ENCODE peak calls at places on chromosomes 1 and 21, in five cellular contexts. F, H, R, W and N are unnamed samples.

GRCh38 chr1:157034137-157034800 is 11.3 kb downstream of the ARHGEF11 start:
- DNase-seq in F (peak), H (no peak), R (no peak), W (no peak), N (peak)

GRCh38 chr1:905071-905749 is 18.5 kb upstream of the SAMD11 start:
- DNase-seq in F (no peak), H (no peak), R (no peak), W (peak), N (peak)

GRCh38 chr1:182650678-182651669 is 33.4 kb downstream of the RGS8 start:
- DNase-seq in F (no peak), H (no peak), R (no peak), W (no peak), N (no peak)

GRCh38 chr1:56401191-56401590 is 178.2 kb downstream of the PLPP3 start:
- DNase-seq in F (no peak), H (no peak), R (no peak), W (no peak), N (no peak)

GRCh38 chr1:18870325-18870865 is 10.9 kb upstream of the TAS1R2 start:
- DNase-seq in F (no peak), H (no peak), R (no peak), W (no peak), N (no peak)

GRCh38 chr21:36075171-36075570 is 5.3 kb downstream of the CBR1 start:
- DNase-seq in F (no peak), H (no peak), R (no peak), W (no peak), N (no peak)

GRCh38 chr21:34923202-34923601 is 125.9 kb downstream of the RUNX1 start:
- DNase-seq in F (no peak), H (no peak), R (no peak), W (no peak), N (no peak)

GRCh38 chr1:18913065-18913502 is 10.7 kb upstream of the ALDH4A1 start:
- DNase-seq in F (peak), H (no peak), R (peak), W (peak), N (peak)

GRCh38 chr1:25642710-25643109 is 26.1 kb downstream of the MAN1C1 start:
- DNase-seq in F (no peak), H (peak), R (no peak), W (peak), N (no peak)

GRCh38 chr1:224726783-224727182 is 110.7 kb downstream of the CNIH3 start:
- DNase-seq in F (no peak), H (no peak), R (peak), W (no peak), N (no peak)

GRCh38 chr1:158901623-158902022 is 29.7 kb upstream of the PYHIN1 start:
- DNase-seq in F (no peak), H (no peak), R (no peak), W (no peak), N (no peak)

GRCh38 chr1:61241411-61241838 is 159.1 kb downstream of the NFIA start:
- DNase-seq in F (no peak), H (no peak), R (no peak), W (no peak), N (no peak)

GRCh38 chr1:151733126-151733525 is 11.8 kb downstream of the RIIAD1 start:
- DNase-seq in F (no peak), H (no peak), R (no peak), W (no peak), N (no peak)

GRCh38 chr1:147151244-147151643 is 21.0 kb downstream of the PRKAB2 start:
- DNase-seq in F (no peak), H (no peak), R (no peak), W (no peak), N (no peak)

GRCh38 chr1:115251856-115252255 is 86.2 kb downstream of the NGF start:
- DNase-seq in F (no peak), H (no peak), R (no peak), W (no peak), N (no peak)

GRCh38 chr1:178436899-178437298 is 59.9 kb downstream of the CLEC20A start:
- DNase-seq in F (no peak), H (no peak), R (no peak), W (no peak), N (no peak)

GRCh38 chr1:14165289-14165867 is 433.1 kb upstream of the KAZN start:
- DNase-seq in F (no peak), H (no peak), R (no peak), W (no peak), N (no peak)

GRCh38 chr1:10510520-10511493 is 36.1 kb downstream of the PEX14 start:
- DNase-seq in F (no peak), H (peak), R (peak), W (no peak), N (no peak)

DNA sequence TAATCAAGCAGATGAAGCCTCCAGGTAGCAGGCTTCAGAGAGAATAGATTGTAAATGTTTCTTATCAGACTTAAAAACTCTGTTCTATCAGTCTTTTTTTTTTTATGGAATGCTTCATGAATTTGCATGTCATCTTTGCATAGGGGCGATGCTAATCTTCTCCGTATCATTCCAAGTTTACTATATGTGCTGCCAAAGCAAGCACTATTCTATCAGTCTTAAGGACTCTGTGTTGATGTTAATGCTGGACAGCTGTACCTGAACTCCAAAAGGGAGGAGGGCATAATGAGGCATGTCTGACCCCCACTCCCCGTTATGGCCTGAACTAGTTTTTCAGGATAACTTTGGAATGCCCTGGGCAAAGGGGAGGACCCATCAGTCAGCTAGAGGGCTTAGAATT is 66.8 kb upstream of the PRRC2C start:
- DNase-seq in F (no peak), H (no peak), R (no peak), W (no peak), N (no peak)
- TF ChIP-seq USF2 in F (no peak), H (no peak), R (no peak), W (no peak), N (no peak)

GRCh38 chr1:28580706-28581530 is 11.1 kb upstream of the RAB42 start:
- DNase-seq in F (peak), H (no peak), R (peak), W (no peak), N (peak)

GRCh38 chr1:28579374-28579773 is 12.7 kb upstream of the RAB42 start:
- DNase-seq in F (no peak), H (no peak), R (no peak), W (no peak), N (no peak)

GRCh38 chr1:28582248-28582615 is 9.8 kb upstream of the RAB42 start:
- DNase-seq in F (no peak), H (no peak), R (no peak), W (no peak), N (no peak)

GRCh38 chr1:28578696-28579218 is 13.3 kb upstream of the RAB42 start:
- DNase-seq in F (no peak), H (no peak), R (no peak), W (no peak), N (no peak)

DNA sequence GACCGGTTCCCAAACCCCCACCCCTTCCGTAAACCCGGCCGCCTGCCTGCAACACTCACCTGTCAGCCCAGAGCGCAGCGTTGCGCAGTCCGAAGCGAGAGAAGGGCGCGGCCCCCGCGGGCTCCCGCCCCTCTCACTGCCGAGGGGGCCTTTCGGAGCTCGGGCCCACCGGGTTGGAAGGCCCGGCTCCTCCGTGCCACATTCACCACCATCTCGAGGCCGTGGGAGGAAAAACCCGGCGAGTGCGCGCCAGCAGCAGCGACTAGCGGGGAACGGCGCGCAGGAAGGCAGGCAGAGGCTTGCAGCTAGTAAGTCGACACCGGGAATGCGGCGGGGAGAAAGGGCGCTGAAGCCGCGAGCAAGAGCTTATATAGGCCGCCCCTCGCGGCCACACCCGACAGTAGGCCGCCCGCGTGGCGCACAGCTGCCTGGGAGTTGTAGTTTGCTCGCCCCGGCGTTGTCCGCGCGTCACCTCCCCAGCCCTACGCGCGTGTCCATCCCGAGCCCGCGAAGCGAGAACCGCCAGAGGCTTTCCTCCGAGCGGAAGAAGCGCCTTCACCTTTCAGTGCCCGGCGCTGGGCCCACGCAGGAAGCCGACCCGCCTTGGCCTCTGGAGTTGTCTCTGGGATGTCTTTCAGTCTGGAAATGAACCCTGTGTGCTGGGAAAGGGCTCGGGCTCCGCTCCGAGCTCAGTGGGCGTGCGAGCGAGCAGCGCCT is 10.4 kb upstream of the RAB42 start:
- DNase-seq in F (peak), H (peak), R (peak), W (peak), N (peak)
- TF ChIP-seq CTCF in F (peak), H (no peak), R (no peak), W (no peak), N (no peak)

DNA sequence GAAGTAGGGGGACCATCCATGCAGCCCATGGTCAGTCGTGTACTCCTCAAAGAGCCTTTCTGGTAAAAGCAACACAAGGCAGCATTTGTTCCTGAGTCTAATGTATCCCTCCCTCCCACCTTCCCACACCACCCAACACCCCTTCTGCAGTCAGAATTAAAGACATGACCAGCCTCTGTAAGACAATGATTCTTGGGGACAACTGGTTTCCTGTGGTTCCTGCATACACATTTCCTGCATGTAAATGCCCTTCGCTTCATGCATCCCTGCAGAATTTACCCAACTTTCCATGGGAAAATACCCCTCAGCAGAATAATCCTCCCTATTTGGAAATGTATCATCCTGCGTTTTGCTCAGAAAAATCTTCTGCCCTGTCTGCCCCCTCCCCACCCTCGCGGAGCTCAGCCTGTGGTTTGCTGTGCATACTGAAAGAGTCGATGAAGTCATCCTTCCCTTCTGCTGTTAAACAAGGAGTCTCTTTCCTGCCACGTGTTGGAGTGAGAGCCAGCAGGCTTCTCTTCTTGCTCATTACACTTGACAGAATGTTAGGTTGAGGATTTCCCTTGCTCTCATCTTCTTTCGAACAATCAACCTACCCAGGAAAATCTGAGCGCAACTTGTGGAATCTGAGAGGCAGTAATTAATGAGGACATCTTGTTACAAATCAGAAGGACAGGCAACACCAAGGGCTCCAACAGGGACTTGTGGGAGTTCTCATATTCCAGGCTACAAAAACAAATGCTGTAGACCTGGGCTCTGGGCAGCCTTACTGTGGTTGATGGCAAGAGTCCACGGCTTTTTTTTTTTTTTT is 4.7 kb downstream of the TNN start:
- DNase-seq in F (no peak), H (no peak), R (no peak), W (no peak), N (no peak)
- TF ChIP-seq SP1 in F (no peak), H (no peak), R (no peak), W (no peak), N (no peak)

GRCh38 chr21:39141502-39141901 is 41.7 kb downstream of the PSMG1 start:
- DNase-seq in F (no peak), H (no peak), R (no peak), W (no peak), N (no peak)
- TF ChIP-seq USF2 in F (no peak), H (no peak), R (no peak), W (no peak), N (no peak)

GRCh38 chr1:35288761-35289160 is 20.3 kb downstream of the ZMYM4 start:
- DNase-seq in F (peak), H (no peak), R (no peak), W (no peak), N (no peak)

GRCh38 chr1:35282172-35282571 is 13.7 kb downstream of the ZMYM4 start:
- DNase-seq in F (no peak), H (no peak), R (no peak), W (no peak), N (no peak)

GRCh38 chr1:35290452-35290851 is 21.9 kb downstream of the ZMYM4 start:
- DNase-seq in F (no peak), H (no peak), R (no peak), W (no peak), N (no peak)

GRCh38 chr1:35284852-35285251 is 16.3 kb downstream of the ZMYM4 start:
- DNase-seq in F (no peak), H (no peak), R (no peak), W (no peak), N (no peak)

DNA sequence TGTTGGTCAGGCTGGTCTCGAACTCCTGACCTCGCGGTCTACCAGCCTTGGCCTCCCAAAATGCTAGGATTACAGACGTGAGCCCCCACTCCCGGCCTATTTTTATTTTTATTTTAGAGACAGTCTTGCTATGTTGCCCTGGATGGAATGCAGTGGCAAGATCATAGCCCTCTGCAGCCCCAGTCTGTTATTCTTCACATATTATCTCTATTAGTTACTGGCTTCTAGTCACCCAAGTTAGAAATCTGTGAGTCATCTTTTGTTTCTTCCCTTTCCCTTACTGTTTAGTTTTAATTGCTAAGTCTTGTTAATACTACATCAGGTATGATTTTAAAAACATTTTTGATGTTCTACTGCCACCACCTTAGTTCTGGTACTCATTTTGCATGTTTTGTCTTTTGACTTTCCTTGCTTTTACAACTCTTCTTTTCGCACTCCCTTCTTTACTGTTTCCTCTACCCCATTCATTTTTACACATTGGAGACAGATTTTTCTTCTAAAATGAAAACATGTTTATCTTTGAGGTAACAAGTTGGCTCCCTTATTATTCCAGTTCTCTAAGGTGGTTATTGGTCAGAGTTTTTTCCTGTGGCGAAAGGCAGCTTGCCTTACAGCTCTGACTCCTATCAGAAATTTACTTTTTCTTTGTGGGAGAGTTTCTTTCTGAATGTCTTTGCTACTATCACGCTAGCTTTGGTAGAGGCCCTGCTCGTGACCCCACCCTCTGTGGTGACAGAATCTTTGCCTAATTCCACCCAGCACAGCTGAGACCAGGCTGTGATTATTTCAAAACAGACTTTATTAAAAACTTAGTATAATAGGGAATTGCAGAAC is 19.5 kb downstream of the ZMYM4 start:
- DNase-seq in F (no peak), H (no peak), R (no peak), W (no peak), N (no peak)
- TF ChIP-seq CTCF in F (no peak), H (peak), R (no peak), W (no peak), N (no peak)